ENCODE peak calls at places on chromosome 16, in seven cellular contexts. D, U, H, L, Z, A and I are unnamed samples.
A peak's percentile ranks its signal among the peaks of the same experiment; 100 is the strongest.

GRCh38 chr16:15770107-15770506 is 86.7 kb downstream of the MYH11 start:
- DNase-seq in D (no peak), Z (peak; percentile 41), A (no peak), L (no peak), H (no peak), U (peak; percentile 79), I (no peak)

GRCh38 chr16:89040861-89041570 is 52.6 kb upstream of the ACSF3 start:
- DNase-seq in H (peak; percentile 5), L (no peak), D (peak; percentile 9), U (no peak), Z (no peak), A (no peak), I (no peak)

GRCh38 chr16:59690216-59690615 is 956.1 kb upstream of the GOT2 start:
- DNase-seq in A (no peak), H (no peak), L (no peak), D (no peak), Z (no peak), U (no peak), I (no peak)

GRCh38 chr16:57627184-57627871 is 1.1 kb upstream of the ADGRG1 start:
- DNase-seq in U (no peak), Z (no peak), A (no peak), L (peak; percentile 91), D (no peak), H (no peak), I (no peak)

GRCh38 chr16:5982979-5983378 is 885.4 kb upstream of the EEF2KMT start:
- DNase-seq in U (no peak), A (no peak), Z (no peak), H (no peak), L (no peak), D (no peak), I (no peak)

GRCh38 chr16:27617678-27618077 is 67.7 kb downstream of the KATNIP start:
- DNase-seq in Z (no peak), A (no peak), U (no peak), L (no peak), D (no peak), H (no peak), I (no peak)

GRCh38 chr16:70430667-70431536 is 8.0 kb downstream of the ST3GAL2 start:
- DNase-seq in H (no peak), Z (no peak), D (no peak), L (peak; percentile 69), A (no peak), U (no peak), I (peak; percentile 29)

GRCh38 chr16:75298252-75298651 is 46.8 kb upstream of the BCAR1 start:
- DNase-seq in L (no peak), U (no peak), A (no peak), H (no peak), D (no peak), Z (no peak), I (no peak)

GRCh38 chr16:69453936-69454335 is 29.5 kb downstream of the CYB5B start:
- DNase-seq in H (no peak), D (no peak), Z (no peak), U (no peak), A (no peak), L (no peak), I (no peak)

GRCh38 chr16:85162478-85163277 is 50.4 kb upstream of the CIBAR2 start:
- DNase-seq in U (peak; percentile 89), Z (peak; percentile 80), D (peak; percentile 65), H (peak; percentile 82), L (no peak), A (peak; percentile 71), I (peak; percentile 2)

GRCh38 chr16:16045311-16045710 is 95.9 kb downstream of the ABCC1 start:
- DNase-seq in D (no peak), L (no peak), U (no peak), Z (no peak), H (no peak), A (no peak), I (no peak)

GRCh38 chr16:66003196-66003595 is 363.3 kb upstream of the CDH5 start:
- DNase-seq in U (no peak), A (no peak), L (no peak), Z (no peak), D (no peak), H (no peak), I (no peak)

GRCh38 chr16:66849543-66849942 is 5.3 kb downstream of the CA7 start:
- DNase-seq in H (no peak), Z (no peak), D (no peak), A (no peak), U (peak; percentile 31), L (no peak), I (no peak)

GRCh38 chr16:46973457-46974324 is at the start of gene DNAJA2:
- DNase-seq in L (peak; percentile 94), U (peak; percentile 95), Z (peak; percentile 91), A (peak; percentile 96), H (peak; percentile 93), D (peak; percentile 95), I (peak; percentile 91)

GRCh38 chr16:70433456-70434103 is 5.3 kb downstream of the ST3GAL2 start:
- DNase-seq in A (no peak), L (no peak), D (peak; percentile 54), Z (peak; percentile 70), U (peak; percentile 72), H (peak; percentile 61), I (no peak)

GRCh38 chr16:78990309-78990701 is 610.2 kb downstream of the MAF start:
- DNase-seq in A (no peak), D (no peak), U (no peak), H (no peak), L (no peak), Z (no peak), I (no peak)

GRCh38 chr16:12126091-12126806 is 149.7 kb downstream of the SNX29 start:
- DNase-seq in A (no peak), L (peak; percentile 82), H (no peak), Z (no peak), U (no peak), D (no peak), I (no peak)

GRCh38 chr16:15639061-15639568 is 3.8 kb downstream of the MARF1 start:
- DNase-seq in H (no peak), A (no peak), L (no peak), D (no peak), U (no peak), Z (no peak), I (peak; percentile 54)

DNA sequence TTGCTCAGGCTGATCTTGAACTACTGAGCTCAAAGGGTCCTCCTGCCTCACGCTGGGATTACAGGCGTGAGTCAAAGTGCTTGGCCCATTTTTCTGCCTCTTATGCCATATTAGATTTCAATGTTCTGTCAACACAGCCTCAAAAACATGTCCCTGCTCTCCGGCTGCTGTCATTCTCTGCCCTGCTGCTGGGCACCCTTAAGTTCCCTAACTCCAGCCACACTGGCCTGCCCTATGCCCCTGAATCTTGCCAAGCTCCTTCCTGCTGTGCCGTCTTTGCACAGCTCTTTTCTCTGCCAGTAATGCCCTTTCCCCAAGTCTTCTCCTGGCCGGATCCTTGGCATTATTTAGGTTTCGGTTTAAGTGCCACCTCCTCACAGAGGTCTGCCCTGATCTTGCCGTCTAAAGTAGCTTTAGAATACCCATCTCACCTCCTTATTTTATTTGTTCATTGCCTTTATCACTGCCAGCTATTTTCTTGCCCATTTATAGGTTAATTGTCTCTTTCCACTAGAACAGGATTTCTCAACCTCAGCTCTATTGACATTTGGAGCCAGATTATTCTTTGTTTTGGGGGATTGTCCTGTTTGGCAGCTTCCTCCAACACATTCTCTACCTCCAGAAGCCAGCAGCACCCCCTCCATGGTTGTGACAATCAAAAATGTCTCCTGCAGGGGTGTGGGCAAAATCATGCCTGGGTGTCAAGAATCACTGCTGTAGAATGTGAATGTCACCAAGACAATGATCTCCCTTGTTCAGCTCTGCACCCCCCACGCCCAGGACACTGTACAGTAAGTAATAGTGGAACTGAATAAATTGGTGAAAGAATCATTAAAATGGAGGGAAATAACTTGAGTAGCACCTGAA is 168.2 kb downstream of the CYLD start:
- DNase-seq in L (no peak), D (no peak), U (no peak), H (no peak), Z (no peak), A (no peak), I (no peak)
- H3K4me3 ChIP-seq in L (no peak overlapping the region), D (no peak overlapping the region), U (no peak overlapping the region), H (no peak overlapping the region), Z (no peak overlapping the region), A (no peak overlapping the region), I (no peak overlapping the region)

GRCh38 chr16:31132303-31132978 is 3.1 kb downstream of the PRSS8 start:
- DNase-seq in U (no peak), D (no peak), H (no peak), L (no peak), A (no peak), Z (no peak), I (no peak)

GRCh38 chr16:31130336-31130812 is 5.2 kb downstream of the PRSS8 start:
- DNase-seq in H (no peak), A (no peak), Z (no peak), L (no peak), D (peak; percentile 23), U (no peak), I (no peak)

GRCh38 chr16:31130899-31131298 is 4.6 kb downstream of the PRSS8 start:
- DNase-seq in A (no peak), Z (no peak), L (peak; percentile 83), U (no peak), D (no peak), H (no peak), I (no peak)

GRCh38 chr16:31131841-31132271 is 3.7 kb downstream of the PRSS8 start:
- DNase-seq in U (no peak), D (no peak), Z (no peak), A (no peak), L (no peak), H (no peak), I (no peak)

DNA sequence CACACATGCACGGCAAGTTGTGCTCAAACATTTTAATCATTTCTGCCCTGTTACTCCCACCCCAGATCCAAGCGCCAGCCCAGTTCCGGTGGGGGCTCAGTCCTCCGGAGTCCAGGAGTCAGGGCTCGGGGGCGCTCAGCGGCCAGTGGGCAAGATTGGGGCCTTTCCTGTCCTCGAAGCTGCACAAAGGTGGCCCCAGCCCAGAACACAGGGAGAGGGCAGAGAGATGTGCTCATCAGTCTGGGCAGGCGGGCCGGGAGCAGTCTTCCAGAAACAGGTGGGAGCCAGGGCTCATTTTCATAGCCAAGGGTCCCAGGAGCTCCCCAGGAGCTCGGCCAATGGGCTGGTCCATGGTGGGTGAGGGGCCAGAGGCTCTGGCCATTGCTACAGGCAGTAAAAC is 4.1 kb downstream of the PRSS8 start:
- DNase-seq in H (no peak), D (no peak), A (no peak), U (no peak), L (no peak), Z (no peak), I (no peak)
- H3K27ac ChIP-seq in H (no peak overlapping the region), D (no peak overlapping the region), A (no peak overlapping the region), U (no peak overlapping the region), L (no peak overlapping the region), Z (no peak overlapping the region), I (no peak overlapping the region)

GRCh38 chr16:19127674-19128131 is 13.9 kb downstream of the ITPRIPL2 start:
- DNase-seq in U (no peak), H (no peak), A (no peak), D (no peak), L (no peak), Z (no peak), I (no peak)
- H3K4me3 ChIP-seq in U (no peak overlapping the region), H (no peak overlapping the region), A (no peak overlapping the region), D (no peak overlapping the region), L (no peak overlapping the region), Z (no peak overlapping the region), I (no peak overlapping the region)

DNA sequence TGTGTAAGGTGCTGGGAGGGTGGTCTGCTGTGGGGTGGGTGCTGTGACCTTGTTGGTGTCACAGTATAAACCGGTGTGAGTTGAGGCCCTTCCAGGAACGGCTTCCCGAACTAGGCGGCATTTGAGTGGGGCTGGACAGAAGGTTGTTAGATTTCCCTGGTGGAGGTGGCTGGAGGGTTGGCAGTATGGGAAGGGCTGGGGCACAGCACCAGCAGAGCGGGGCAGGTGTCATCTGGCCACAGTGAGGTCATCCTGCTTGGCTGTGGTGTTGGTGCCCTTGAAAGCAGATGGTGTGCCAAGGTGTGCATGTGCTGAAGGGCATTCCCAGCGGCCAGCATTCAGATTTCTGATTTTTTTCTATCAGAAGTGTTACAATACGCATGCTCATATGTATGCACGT is 28.1 kb downstream of the BANP start:
- DNase-seq in A (no peak), U (peak; percentile 48), H (no peak), L (no peak), Z (no peak), D (no peak), I (no peak)
- H3K27ac ChIP-seq in A (no peak overlapping the region), U (no peak overlapping the region), H (peak overlapping the region; percentile 63), L (no peak overlapping the region), Z (no peak overlapping the region), D (no peak overlapping the region), I (no peak overlapping the region)